ENCODE peak calls at places on chromosomes 7 and 10, in five cellular contexts. Z, X, H, U and L are unnamed samples.

GRCh38 chr10:60798031-60798430 is 19.8 kb downstream of the CDK1 start:
- DNase-seq in Z (no peak), X (no peak), H (no peak), U (no peak), L (no peak)

GRCh38 chr10:32329061-32329460 is 17.9 kb downstream of the EPC1 start:
- DNase-seq in Z (no peak), X (no peak), H (no peak), U (no peak), L (no peak)

GRCh38 chr10:3239066-3239919 is 66.7 kb upstream of the PITRM1 start:
- DNase-seq in Z (peak; percentile 92), X (peak; percentile 48), H (peak; percentile 74), U (peak; percentile 44), L (peak; percentile 77)

GRCh38 chr7:151764056-151764920 is 112.6 kb downstream of the PRKAG2 start:
- DNase-seq in Z (peak; percentile 43), X (no peak), H (no peak), U (no peak), L (no peak)

GRCh38 chr10:14487511-14487909 is 156.8 kb upstream of the FRMD4A start:
- DNase-seq in Z (no peak), X (no peak), H (no peak), U (no peak), L (no peak)

GRCh38 chr7:43905209-43905946 is 1.0 kb downstream of the URGCP start:
- DNase-seq in Z (no peak), X (peak; percentile 98), H (peak; percentile 43), U (no peak), L (no peak)

GRCh38 chr7:27242580-27243339 is at the start of gene EVX1:
- DNase-seq in Z (no peak), X (no peak), H (no peak), U (no peak), L (no peak)

GRCh38 chr10:125038637-125039036 is 96.7 kb downstream of the ZRANB1 start:
- DNase-seq in Z (no peak), X (peak; percentile 90), H (no peak), U (no peak), L (peak; percentile 69)

GRCh38 chr10:99346247-99346646 is 17.1 kb downstream of the CNNM1 start:
- DNase-seq in Z (no peak), X (no peak), H (no peak), U (no peak), L (no peak)

GRCh38 chr10:80196270-80196949 is 8.9 kb downstream of the ANXA11 start:
- DNase-seq in Z (peak; percentile 84), X (peak; percentile 96), H (no peak), U (peak; percentile 48), L (no peak)

GRCh38 chr7:155850001-155850436 is 37.8 kb upstream of the SHH start:
- DNase-seq in Z (no peak), X (no peak), H (no peak), U (no peak), L (no peak)

GRCh38 chr10:48623607-48624132 is 18.8 kb upstream of the ARHGAP22 start:
- DNase-seq in Z (no peak), X (no peak), H (no peak), U (no peak), L (no peak)

GRCh38 chr10:126433351-126433750 is 45.1 kb upstream of the ADAM12 start:
- DNase-seq in Z (no peak), X (no peak), H (no peak), U (no peak), L (no peak)

GRCh38 chr10:124596914-124597676 is 135.5 kb downstream of the LHPP start:
- DNase-seq in Z (peak; percentile 34), X (peak; percentile 86), H (no peak), U (no peak), L (no peak)

GRCh38 chr10:68208424-68209042 is 23.4 kb downstream of the ATOH7 start:
- DNase-seq in Z (no peak), X (peak; percentile 78), H (peak; percentile 23), U (no peak), L (no peak)

GRCh38 chr10:33402748-33403147 is 68.3 kb upstream of the NRP1 start:
- DNase-seq in Z (no peak), X (no peak), H (no peak), U (no peak), L (no peak)

GRCh38 chr10:96665306-96665705 is 55.0 kb downstream of the PIK3AP1 start:
- DNase-seq in Z (no peak), X (peak; percentile 17), H (no peak), U (no peak), L (no peak)

GRCh38 chr7:37901236-37901827 is 15.3 kb downstream of the SFRP4 start:
- DNase-seq in Z (no peak), X (peak; percentile 28), H (no peak), U (no peak), L (no peak)

GRCh38 chr7:18356195-18356645 is 139.3 kb upstream of the HDAC9 start:
- DNase-seq in Z (no peak), X (peak; percentile 33), H (no peak), U (peak; percentile 26), L (no peak)

GRCh38 chr10:125868372-125868975 is 12.6 kb downstream of the DHX32 start:
- DNase-seq in Z (no peak), X (peak; percentile 63), H (no peak), U (no peak), L (no peak)

GRCh38 chr10:78937388-78937787 is 131.4 kb upstream of the ZMIZ1 start:
- DNase-seq in Z (peak; percentile 16), X (no peak), H (no peak), U (no peak), L (no peak)

GRCh38 chr7:25359471-25360059 is 131.3 kb upstream of the NPVF start:
- DNase-seq in Z (no peak), X (peak; percentile 7), H (no peak), U (no peak), L (no peak)

GRCh38 chr7:149147730-149148653 is 739 bp downstream of the ZNF398 start:
- DNase-seq in Z (peak; percentile 93), X (peak; percentile 58), H (peak; percentile 30), U (peak; percentile 79), L (peak; percentile 62)

GRCh38 chr10:23051855-23052309 is 43.5 kb upstream of the MSRB2 start:
- DNase-seq in Z (no peak), X (no peak), H (no peak), U (no peak), L (no peak)

GRCh38 chr10:79272353-79272752 is 74.9 kb upstream of the PPIF start:
- DNase-seq in Z (no peak), X (no peak), H (no peak), U (no peak), L (no peak)

GRCh38 chr10:93478873-93479272 is 3.3 kb downstream of the MYOF start:
- DNase-seq in Z (no peak), X (no peak), H (no peak), U (no peak), L (no peak)

GRCh38 chr10:30718877-30719268 is 89.3 kb upstream of the LYZL2 start:
- DNase-seq in Z (no peak), X (no peak), H (no peak), U (no peak), L (no peak)

GRCh38 chr10:34713875-34714274 is 101.2 kb downstream of the PARD3 start:
- DNase-seq in Z (no peak), X (no peak), H (no peak), U (no peak), L (no peak)

GRCh38 chr7:135334830-135335543 is 101.3 kb downstream of the STRA8 start:
- DNase-seq in Z (no peak), X (no peak), H (no peak), U (no peak), L (no peak)

GRCh38 chr10:34687434-34688205 is 127.5 kb downstream of the PARD3 start:
- DNase-seq in Z (no peak), X (no peak), H (no peak), U (no peak), L (no peak)

GRCh38 chr10:95567903-95568630 is 6.9 kb upstream of the SORBS1 start:
- DNase-seq in Z (no peak), X (peak; percentile 24), H (no peak), U (no peak), L (no peak)

GRCh38 chr7:11557627-11558026 is 274.4 kb downstream of the THSD7A start:
- DNase-seq in Z (no peak), X (peak; percentile 22), H (no peak), U (no peak), L (no peak)

GRCh38 chr7:99238558-99239341 is 30.8 kb upstream of the KPNA7 start:
- DNase-seq in Z (no peak), X (no peak), H (no peak), U (no peak), L (no peak)

GRCh38 chr10:61271127-61271780 is 181.9 kb downstream of the TMEM26 start:
- DNase-seq in Z (no peak), X (no peak), H (no peak), U (no peak), L (no peak)

GRCh38 chr10:10362780-10363179 is 654.9 kb upstream of the CELF2 start:
- DNase-seq in Z (no peak), X (no peak), H (no peak), U (no peak), L (no peak)

DNA sequence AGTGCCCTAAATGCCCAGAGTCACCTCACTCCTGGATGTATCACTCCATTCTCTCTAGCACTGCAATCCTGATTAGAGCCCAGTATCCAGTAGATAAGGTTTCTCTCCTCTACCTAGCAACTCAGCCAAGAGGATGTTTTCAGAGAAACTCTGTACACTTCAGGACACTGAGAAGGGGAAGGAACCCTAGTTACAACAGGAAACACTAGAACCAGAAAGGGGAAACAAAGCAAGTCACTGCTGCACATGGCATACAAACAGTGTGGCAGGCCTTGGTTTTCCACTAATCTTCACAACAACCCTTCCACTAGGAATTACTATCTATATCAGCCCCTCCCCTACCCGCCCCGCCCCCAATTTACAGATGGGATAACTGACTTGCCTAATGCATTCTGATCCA is 1.6 kb downstream of the FAM204A start:
- DNase-seq in Z (no peak), X (no peak), H (no peak), U (no peak), L (no peak)
- H3K4me3 ChIP-seq in Z (no peak overlapping the region), X (peak overlapping the region; percentile 7), H (no peak overlapping the region), U (peak overlapping the region; percentile 82), L (peak overlapping the region; percentile 97)

GRCh38 chr10:77927343-77928256 is 1.0 kb upstream of the DLG5 start:
- DNase-seq in Z (no peak), X (peak; percentile 38), H (peak; percentile 41), U (no peak), L (no peak)
- H3K4me3 ChIP-seq in Z (no peak overlapping the region), X (no peak overlapping the region), H (peak overlapping the region; percentile 92), U (peak overlapping the region; percentile 80), L (peak overlapping the region; percentile 69)

GRCh38 chr7:7251742-7252141 is 69.4 kb downstream of the C1GALT1 start:
- DNase-seq in Z (no peak), X (no peak), H (no peak), U (peak; percentile 76), L (no peak)
- H3K4me3 ChIP-seq in Z (no peak overlapping the region), X (no peak overlapping the region), H (no peak overlapping the region), U (no peak overlapping the region), L (no peak overlapping the region)

GRCh38 chr7:106552645-106553445 is 108.1 kb downstream of the CCDC71L start:
- DNase-seq in Z (no peak), X (no peak), H (no peak), U (peak; percentile 74), L (no peak)
- H3K4me3 ChIP-seq in Z (no peak overlapping the region), X (no peak overlapping the region), H (no peak overlapping the region), U (no peak overlapping the region), L (no peak overlapping the region)

GRCh38 chr10:28304032-28304571 is 1.2 kb upstream of the MPP7 start:
- DNase-seq in Z (no peak), X (no peak), H (no peak), U (no peak), L (no peak)
- H3K4me3 ChIP-seq in Z (no peak overlapping the region), X (no peak overlapping the region), H (no peak overlapping the region), U (no peak overlapping the region), L (no peak overlapping the region)

GRCh38 chr10:116742367-116743265 is at the start of gene HSPA12A:
- DNase-seq in Z (peak; percentile 87), X (peak; percentile 72), H (peak; percentile 83), U (peak; percentile 41), L (peak; percentile 82)
- H3K4me3 ChIP-seq in Z (peak within 1 kb of the TSS; percentile 47), X (peak within 1 kb of the TSS; percentile 46), H (peak within 1 kb of the TSS; percentile 92), U (peak within 1 kb of the TSS; percentile 48), L (peak within 1 kb of the TSS; percentile 93)